ENCODE peak calls at places on chromosomes 16 and 17, in five cellular contexts. One of them, this sample, is unnamed.
A peak's percentile ranks its signal among the peaks of the same experiment; 100 is the strongest.

GRCh38 chr17:78268960-78269892 is 37.8 kb downstream of the TMEM235 start:
- DNase-seq in A549: peak; percentile 43
- DNase-seq in K562: no peak
- DNase-seq in H1: no peak
- DNase-seq in HepG2: no peak
- DNase-seq in this sample: no peak

GRCh38 chr17:43927101-43927935 is 15.0 kb downstream of the PPY start:
- DNase-seq in A549: no peak
- DNase-seq in K562: no peak
- DNase-seq in H1: no peak
- DNase-seq in HepG2: no peak
- DNase-seq in this sample: no peak

GRCh38 chr17:80992948-80993624 is 1.4 kb downstream of the CHMP6 start:
- DNase-seq in A549: no peak
- DNase-seq in K562: no peak
- DNase-seq in H1: no peak
- DNase-seq in HepG2: no peak
- DNase-seq in this sample: no peak

GRCh38 chr16:2784536-2785100 is 2.7 kb downstream of the PRSS33 start:
- DNase-seq in A549: no peak
- DNase-seq in K562: no peak
- DNase-seq in H1: no peak
- DNase-seq in HepG2: no peak
- DNase-seq in this sample: no peak

GRCh38 chr16:27048316-27048715 is 18.4 kb upstream of the C16orf82 start:
- DNase-seq in A549: no peak
- DNase-seq in K562: no peak
- DNase-seq in H1: no peak
- DNase-seq in HepG2: no peak
- DNase-seq in this sample: no peak

GRCh38 chr16:30077656-30078055 is 1.9 kb downstream of the PPP4C start:
- DNase-seq in A549: no peak
- DNase-seq in K562: no peak
- DNase-seq in H1: no peak
- DNase-seq in HepG2: no peak
- DNase-seq in this sample: no peak

GRCh38 chr17:35898283-35899070 is 18.3 kb upstream of the CCL5 start:
- DNase-seq in A549: peak; percentile 40
- DNase-seq in K562: no peak
- DNase-seq in H1: no peak
- DNase-seq in HepG2: no peak
- DNase-seq in this sample: no peak

GRCh38 chr17:46995841-46996571 is 17.0 kb upstream of the RPRML start:
- DNase-seq in A549: no peak
- DNase-seq in K562: no peak
- DNase-seq in H1: no peak
- DNase-seq in HepG2: no peak
- DNase-seq in this sample: no peak

GRCh38 chr16:28136751-28137434 is 73.4 kb upstream of the GSG1L start:
- DNase-seq in A549: no peak
- DNase-seq in K562: no peak
- DNase-seq in H1: no peak
- DNase-seq in HepG2: no peak
- DNase-seq in this sample: no peak

GRCh38 chr17:65243838-65244237 is 106.7 kb downstream of the RGS9 start:
- DNase-seq in A549: no peak
- DNase-seq in K562: no peak
- DNase-seq in H1: no peak
- DNase-seq in HepG2: no peak
- DNase-seq in this sample: no peak

GRCh38 chr16:67169011-67169451 is 1.3 kb upstream of the NOL3 start:
- DNase-seq in A549: no peak
- DNase-seq in K562: no peak
- DNase-seq in H1: no peak
- DNase-seq in HepG2: no peak
- DNase-seq in this sample: no peak

GRCh38 chr17:29593546-29594440 is 861 bp downstream of the ANKRD13B start:
- DNase-seq in A549: peak; percentile 57
- DNase-seq in K562: peak; percentile 61
- DNase-seq in H1: no peak
- DNase-seq in HepG2: no peak
- DNase-seq in this sample: no peak

GRCh38 chr16:72023962-72024361 is 15.4 kb downstream of the DHODH start:
- DNase-seq in A549: no peak
- DNase-seq in K562: no peak
- DNase-seq in H1: no peak
- DNase-seq in HepG2: peak; percentile 80
- DNase-seq in this sample: no peak

GRCh38 chr17:4839221-4839620 is 6.1 kb downstream of the MINK1 start:
- DNase-seq in A549: no peak
- DNase-seq in K562: no peak
- DNase-seq in H1: no peak
- DNase-seq in HepG2: no peak
- DNase-seq in this sample: no peak

GRCh38 chr17:44733753-44734152 is 25.0 kb upstream of the ADAM11 start:
- DNase-seq in A549: peak; percentile 57
- DNase-seq in K562: peak; percentile 48
- DNase-seq in H1: no peak
- DNase-seq in HepG2: peak; percentile 41
- DNase-seq in this sample: no peak

GRCh38 chr17:64358261-64358788 is 32.3 kb downstream of the PECAM1 start:
- DNase-seq in A549: no peak
- DNase-seq in K562: no peak
- DNase-seq in H1: no peak
- DNase-seq in HepG2: no peak
- DNase-seq in this sample: no peak

GRCh38 chr17:78345791-78346494 is 13.9 kb downstream of the SOCS3 start:
- DNase-seq in A549: no peak
- DNase-seq in K562: no peak
- DNase-seq in H1: no peak
- DNase-seq in HepG2: no peak
- DNase-seq in this sample: no peak

GRCh38 chr17:51595965-51596364 is 335.6 kb downstream of the UTP18 start:
- DNase-seq in A549: no peak
- DNase-seq in K562: no peak
- DNase-seq in H1: no peak
- DNase-seq in HepG2: no peak
- DNase-seq in this sample: no peak

GRCh38 chr17:72383053-72383847 is 262.4 kb downstream of the SOX9 start:
- DNase-seq in A549: no peak
- DNase-seq in K562: peak; percentile 3
- DNase-seq in H1: no peak
- DNase-seq in HepG2: no peak
- DNase-seq in this sample: no peak

GRCh38 chr16:57343131-57343731 is 15.4 kb upstream of the CCL22 start:
- DNase-seq in A549: no peak
- DNase-seq in K562: no peak
- DNase-seq in H1: no peak
- DNase-seq in HepG2: no peak
- DNase-seq in this sample: no peak

GRCh38 chr16:57348361-57348760 is 10.2 kb upstream of the CCL22 start:
- DNase-seq in A549: no peak
- DNase-seq in K562: no peak
- DNase-seq in H1: no peak
- DNase-seq in HepG2: no peak
- DNase-seq in this sample: no peak

GRCh38 chr16:57347858-57348257 is 10.7 kb upstream of the CCL22 start:
- DNase-seq in A549: no peak
- DNase-seq in K562: no peak
- DNase-seq in H1: no peak
- DNase-seq in HepG2: no peak
- DNase-seq in this sample: no peak

GRCh38 chr16:57345666-57346204 is 12.8 kb upstream of the CCL22 start:
- DNase-seq in A549: no peak
- DNase-seq in K562: no peak
- DNase-seq in H1: no peak
- DNase-seq in HepG2: no peak
- DNase-seq in this sample: no peak

GRCh38 chr16:57345021-57345420 is 13.6 kb upstream of the CCL22 start:
- DNase-seq in A549: no peak
- DNase-seq in K562: no peak
- DNase-seq in H1: no peak
- DNase-seq in HepG2: no peak
- DNase-seq in this sample: no peak
- TF ChIP-seq HDAC2 in A549: no peak
- TF ChIP-seq HDAC2 in K562: no peak
- TF ChIP-seq HDAC2 in H1: no peak
- TF ChIP-seq HDAC2 in HepG2: no peak
- TF ChIP-seq HDAC2 in this sample: no peak

DNA sequence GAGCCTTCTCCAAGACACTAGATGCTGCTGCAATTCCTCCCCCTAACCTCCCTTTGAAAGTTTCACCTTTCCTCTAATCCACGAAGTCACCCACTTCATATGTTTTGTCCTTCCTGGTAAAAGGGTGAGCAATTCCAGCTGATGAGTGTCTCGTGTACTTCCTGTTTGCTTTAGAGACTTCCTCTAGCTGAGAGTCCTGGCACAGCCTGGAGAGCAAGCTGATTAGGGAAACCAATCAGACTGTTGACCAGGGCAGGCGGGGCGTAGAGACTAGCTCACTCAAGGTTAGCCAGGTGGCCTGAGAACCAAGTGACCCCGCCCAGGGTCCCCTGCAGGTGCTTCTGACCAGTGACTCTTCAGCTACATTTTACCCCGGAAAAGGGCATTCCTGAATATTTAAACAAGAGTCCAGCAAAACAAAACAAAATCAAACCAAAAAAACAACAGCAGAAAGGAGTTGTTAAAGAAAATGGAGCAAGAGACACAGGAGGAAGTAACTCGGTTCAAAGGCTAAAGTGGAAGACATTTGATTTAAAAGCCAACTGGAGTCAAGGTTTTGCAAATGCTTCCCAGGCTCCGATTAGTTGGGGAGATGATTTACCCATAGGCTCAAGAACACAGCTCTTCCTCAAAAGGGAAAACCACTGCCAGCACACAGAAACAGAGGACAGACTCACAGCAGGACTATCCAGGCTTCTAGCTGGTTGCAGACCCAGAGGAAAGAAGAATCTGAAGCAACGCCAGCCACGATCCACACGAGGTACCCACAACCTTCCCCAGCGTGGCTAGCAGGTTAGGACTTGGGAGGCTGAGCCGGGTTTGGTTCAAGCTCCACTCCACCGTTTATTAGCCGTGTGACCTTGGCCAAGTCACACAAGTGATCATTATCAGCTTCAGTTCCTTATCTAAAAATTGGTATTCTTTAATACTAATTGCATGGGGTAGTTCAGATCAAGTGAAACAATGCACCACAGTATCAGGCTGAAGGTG is 13.4 kb downstream of the HSPB9 start:
- DNase-seq in A549: peak; percentile 77
- DNase-seq in K562: peak; percentile 33
- DNase-seq in H1: no peak
- DNase-seq in HepG2: peak; percentile 91
- DNase-seq in this sample: no peak
- TF ChIP-seq HDAC2 in A549: no peak
- TF ChIP-seq HDAC2 in K562: no peak
- TF ChIP-seq HDAC2 in H1: no peak
- TF ChIP-seq HDAC2 in HepG2: peak; percentile 78
- TF ChIP-seq HDAC2 in this sample: no peak

DNA sequence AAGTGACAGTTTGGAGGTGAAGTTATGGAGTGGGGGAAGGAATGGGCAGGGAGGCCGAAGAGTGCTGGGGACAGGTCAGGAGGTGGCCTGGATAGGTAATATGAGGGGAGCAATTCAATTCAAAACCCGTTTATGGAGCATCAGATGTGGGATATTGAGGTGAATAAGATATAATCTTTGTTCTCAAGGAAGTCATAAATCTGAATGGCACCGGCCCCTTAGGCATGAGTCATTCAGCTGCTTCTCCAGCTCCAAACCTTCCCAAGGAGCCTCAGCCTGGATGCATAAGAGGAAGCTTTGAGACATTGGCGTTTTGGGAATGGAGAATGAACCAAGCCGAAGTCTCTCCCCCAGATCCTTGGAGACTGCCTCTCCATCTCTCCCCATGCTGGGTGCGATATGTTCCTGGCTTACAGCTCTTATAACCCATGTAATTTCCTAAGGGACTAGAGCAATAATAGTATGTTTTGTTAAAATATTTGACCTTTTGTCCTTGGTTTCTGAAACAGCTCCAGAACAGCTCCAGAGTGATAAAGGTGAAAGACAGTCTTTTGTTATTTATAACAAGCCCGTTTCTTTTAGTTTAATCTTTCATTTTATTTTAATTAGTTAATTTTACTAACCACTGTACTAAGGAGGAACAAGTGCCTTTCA is 1.7 kb downstream of the TUBG2 start:
- DNase-seq in A549: peak; percentile 68
- DNase-seq in K562: peak; percentile 67
- DNase-seq in H1: no peak
- DNase-seq in HepG2: no peak
- DNase-seq in this sample: no peak
- TF ChIP-seq HDAC2 in A549: no peak
- TF ChIP-seq HDAC2 in K562: peak; percentile 75
- TF ChIP-seq HDAC2 in H1: no peak
- TF ChIP-seq HDAC2 in HepG2: no peak
- TF ChIP-seq HDAC2 in this sample: no peak

DNA sequence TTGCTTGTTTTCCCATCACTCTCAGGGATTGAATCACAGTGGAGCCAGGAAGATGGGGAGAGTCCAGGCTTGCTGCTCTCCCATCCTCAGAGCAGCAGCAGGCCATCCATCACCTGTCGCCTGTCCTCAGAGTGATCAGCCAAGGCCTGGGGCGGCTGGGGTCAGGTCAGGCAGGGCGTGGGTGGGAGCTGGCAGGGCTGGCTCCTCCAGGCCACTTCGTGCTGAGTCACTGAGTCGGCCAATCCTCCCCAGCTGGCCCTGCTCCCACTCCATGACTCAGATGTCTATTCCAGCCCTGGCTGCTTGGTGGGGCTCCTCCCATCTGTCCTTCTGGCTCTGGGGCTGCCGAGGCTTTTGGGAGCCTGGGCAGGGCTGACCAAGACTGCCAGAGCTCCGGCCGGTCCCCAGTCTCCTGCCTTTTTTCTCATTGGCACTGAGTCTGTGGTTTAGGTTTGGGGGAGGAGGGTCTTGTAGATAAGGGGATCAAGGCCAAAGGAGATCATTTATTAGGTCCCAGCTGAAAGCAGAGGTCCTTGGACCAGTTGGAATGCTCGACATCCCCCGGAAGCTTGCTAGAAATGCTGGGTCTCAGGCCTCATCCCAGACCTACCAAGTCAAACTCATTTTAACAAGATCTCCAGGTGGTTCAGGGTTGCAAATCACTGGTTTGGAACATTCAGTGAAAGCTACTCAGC is 72.7 kb downstream of the ABCC1 start:
- DNase-seq in A549: peak; percentile 97
- DNase-seq in K562: peak; percentile 98
- DNase-seq in H1: no peak
- DNase-seq in HepG2: peak; percentile 88
- DNase-seq in this sample: no peak
- TF ChIP-seq HDAC2 in A549: no peak
- TF ChIP-seq HDAC2 in K562: peak; percentile 92
- TF ChIP-seq HDAC2 in H1: no peak
- TF ChIP-seq HDAC2 in HepG2: peak; percentile 42
- TF ChIP-seq HDAC2 in this sample: no peak

This sample was measured in GM12878.